ENCODE peak calls at places on chromosomes 7 and 10, in seven cellular contexts. D, S, M, A, P, E and F are unnamed samples.

GRCh38 chr10:2870654-2871053 is 196.7 kb upstream of the PFKP start:
- DNase-seq in D (no peak), S (no peak), M (no peak), A (no peak), P (no peak), E (no peak), F (no peak)

GRCh38 chr7:74231232-74231590 is 21.4 kb downstream of the LAT2 start:
- DNase-seq in D (peak), S (no peak), M (no peak), A (no peak), P (peak), E (no peak), F (no peak)

GRCh38 chr7:41058986-41059741 is 643.7 kb downstream of the INHBA start:
- DNase-seq in D (no peak), S (peak), M (no peak), A (no peak), P (no peak), E (no peak), F (no peak)

GRCh38 chr7:49022448-49022847 is 98.1 kb downstream of the CDC14C start:
- DNase-seq in D (no peak), S (no peak), M (no peak), A (no peak), P (no peak), E (no peak), F (no peak)

GRCh38 chr7:154255324-154255723 is 203.1 kb downstream of the DPP6 start:
- DNase-seq in D (no peak), S (no peak), M (no peak), A (no peak), P (no peak), E (no peak), F (no peak)

GRCh38 chr7:30224511-30225031 is 59.8 kb upstream of the ZNRF2 start:
- DNase-seq in D (no peak), S (no peak), M (no peak), A (no peak), P (no peak), E (no peak), F (no peak)

GRCh38 chr10:27020243-27020642 is 80.1 kb downstream of the ANKRD26 start:
- DNase-seq in D (no peak), S (no peak), M (no peak), A (no peak), P (no peak), E (no peak), F (no peak)

GRCh38 chr7:90212149-90212495 is 582 bp downstream of the STEAP2 start:
- DNase-seq in D (no peak), S (no peak), M (no peak), A (no peak), P (no peak), E (no peak), F (no peak)

GRCh38 chr7:46486264-46487206 is 565.5 kb upstream of the IGFBP3 start:
- DNase-seq in D (peak), S (no peak), M (no peak), A (no peak), P (no peak), E (no peak), F (no peak)

GRCh38 chr7:98126311-98127142 is 19.9 kb downstream of the LMTK2 start:
- DNase-seq in D (no peak), S (no peak), M (no peak), A (no peak), P (no peak), E (no peak), F (no peak)

GRCh38 chr10:71975087-71975890 is 11.1 kb downstream of the CHST3 start:
- DNase-seq in D (peak), S (no peak), M (no peak), A (no peak), P (no peak), E (peak), F (peak)

GRCh38 chr7:3176112-3176836 is 124.8 kb upstream of the SDK1 start:
- DNase-seq in D (no peak), S (peak), M (no peak), A (no peak), P (no peak), E (no peak), F (no peak)

GRCh38 chr10:48523212-48523819 is 81.6 kb downstream of the ARHGAP22 start:
- DNase-seq in D (peak), S (no peak), M (no peak), A (peak), P (no peak), E (peak), F (no peak)

GRCh38 chr7:103524042-103524907 is 78.3 kb upstream of the SLC26A5 start:
- DNase-seq in D (no peak), S (no peak), M (no peak), A (peak), P (no peak), E (no peak), F (no peak)

GRCh38 chr10:92757066-92757716 is 67.4 kb downstream of the HHEX start:
- DNase-seq in D (peak), S (peak), M (peak), A (peak), P (peak), E (peak), F (peak)

GRCh38 chr7:105132335-105132734 is 118.3 kb downstream of the KMT2E start:
- DNase-seq in D (no peak), S (no peak), M (no peak), A (no peak), P (no peak), E (no peak), F (no peak)

GRCh38 chr7:105131890-105132289 is 117.9 kb downstream of the KMT2E start:
- DNase-seq in D (no peak), S (no peak), M (no peak), A (no peak), P (no peak), E (no peak), F (no peak)

GRCh38 chr7:105130048-105130447 is 116.0 kb downstream of the KMT2E start:
- DNase-seq in D (no peak), S (no peak), M (no peak), A (no peak), P (no peak), E (no peak), F (no peak)

GRCh38 chr7:105130580-105130979 is 116.6 kb downstream of the KMT2E start:
- DNase-seq in D (no peak), S (no peak), M (no peak), A (no peak), P (no peak), E (no peak), F (no peak)

GRCh38 chr7:105131033-105131656 is 117.1 kb downstream of the KMT2E start:
- DNase-seq in D (no peak), S (no peak), M (no peak), A (no peak), P (no peak), E (no peak), F (no peak)
- TF ChIP-seq POLR2A in D (no peak), S (no peak), M (no peak), A (no peak), P (no peak), E (no peak), F (no peak)

GRCh38 chr10:86956841-86957448 is 470 bp downstream of the MMRN2 start:
- DNase-seq in D (no peak), S (no peak), M (no peak), A (no peak), P (no peak), E (no peak), F (no peak)

GRCh38 chr10:86955501-86956194 is 1.8 kb downstream of the MMRN2 start:
- DNase-seq in D (no peak), S (no peak), M (no peak), A (no peak), P (no peak), E (no peak), F (no peak)

GRCh38 chr10:86953747-86954680 is 3.4 kb downstream of the MMRN2 start:
- DNase-seq in D (no peak), S (peak), M (no peak), A (no peak), P (no peak), E (no peak), F (no peak)

GRCh38 chr10:86956195-86956840 is 1.1 kb downstream of the MMRN2 start:
- DNase-seq in D (no peak), S (no peak), M (no peak), A (no peak), P (no peak), E (no peak), F (no peak)

DNA sequence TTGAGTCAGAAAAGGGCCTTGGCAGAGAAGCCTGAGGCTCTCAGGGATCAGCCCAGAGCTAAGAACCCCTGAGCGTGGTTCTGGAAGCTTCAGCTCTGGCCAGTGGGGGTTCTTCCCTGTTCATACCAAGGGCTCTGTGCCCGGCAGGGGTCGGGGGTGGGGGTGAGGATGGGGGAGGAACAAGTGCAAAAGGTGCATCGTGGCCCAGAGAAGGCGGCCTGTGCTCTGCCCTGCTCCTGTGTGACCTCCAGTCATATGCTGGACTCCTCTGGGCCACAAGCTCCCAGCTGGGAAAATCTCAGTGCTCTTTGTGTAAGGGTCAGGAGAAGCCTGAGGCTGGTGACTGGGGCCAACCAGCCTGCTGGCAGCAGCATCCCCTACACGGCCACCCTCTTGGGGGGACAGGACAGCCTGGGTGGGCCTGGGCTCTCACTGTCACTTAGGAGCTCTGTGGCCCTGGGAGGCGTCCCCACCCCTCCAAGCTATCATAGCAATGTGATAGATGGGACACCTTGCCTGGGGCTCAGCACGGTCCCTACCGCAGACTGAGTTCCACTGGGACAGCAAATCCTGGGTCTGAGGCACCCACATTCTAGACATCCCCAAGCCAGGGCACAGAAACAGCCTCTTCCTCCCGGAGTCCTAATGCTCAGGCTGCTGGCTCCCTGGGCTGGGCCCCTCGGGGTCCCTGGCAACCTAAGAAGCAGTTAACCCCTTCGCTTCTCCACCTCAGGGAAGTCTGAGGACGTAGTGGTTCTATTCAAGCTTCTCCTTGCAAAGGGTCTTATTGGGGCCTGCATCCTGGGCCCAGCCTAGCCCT is 2.5 kb downstream of the MMRN2 start:
- DNase-seq in D (no peak), S (no peak), M (no peak), A (no peak), P (no peak), E (no peak), F (no peak)
- TF ChIP-seq POLR2AphosphoS5 in D (no peak), S (no peak), M (no peak), A (no peak), P (no peak), E (no peak), F (no peak)

GRCh38 chr7:77181739-77182138 is 17.9 kb downstream of the FGL2 start:
- DNase-seq in D (no peak), S (no peak), M (no peak), A (no peak), P (no peak), E (no peak), F (no peak)
- TF ChIP-seq POLR2A in D (no peak), S (no peak), M (no peak), A (no peak), P (no peak), E (no peak), F (no peak)

GRCh38 chr10:74111799-74112198 is 38.8 kb downstream of the AP3M1 start:
- DNase-seq in D (no peak), S (no peak), M (no peak), A (no peak), P (no peak), E (no peak), F (no peak)
- TF ChIP-seq POLR2AphosphoS5 in D (no peak), S (no peak), M (no peak), A (no peak), P (no peak), E (no peak), F (no peak)